ENCODE peak calls at places on chromosomes 1 and 21, in ten cellular contexts. B, A, P, I, Q, N, Y, L, J and Z are unnamed samples.

GRCh38 chr1:3474421-3474820 is 20.0 kb downstream of the ARHGEF16 start:
- DNase-seq in N (no peak), A (no peak), I (no peak), P (no peak), Q (no peak), L (no peak), B (no peak), J (peak), Y (peak), Z (no peak)

GRCh38 chr1:228014235-228014930 is 7.6 kb downstream of the WNT3A start:
- DNase-seq in J (peak), I (no peak), A (no peak), Q (no peak), L (no peak), P (peak), N (no peak), B (no peak), Y (no peak), Z (no peak)

GRCh38 chr1:212179394-212180076 is 105.7 kb upstream of the PPP2R5A start:
- DNase-seq in Q (no peak), Y (no peak), J (no peak), I (peak), B (no peak), P (peak), A (no peak), L (no peak), N (no peak), Z (peak)

GRCh38 chr1:244968431-244968830 is 104.1 kb upstream of the HNRNPU start:
- DNase-seq in Y (no peak), Q (peak), N (peak), P (no peak), B (no peak), I (no peak), A (no peak), J (no peak), L (no peak), Z (no peak)

GRCh38 chr1:159881930-159882839 is 17.8 kb downstream of the CFAP45 start:
- DNase-seq in B (peak), N (no peak), A (peak), L (no peak), J (peak), I (peak), P (peak), Q (peak), Y (peak), Z (peak)

GRCh38 chr1:229027622-229028182 is 243.2 kb upstream of the RAB4A start:
- DNase-seq in N (peak), B (peak), Y (no peak), J (no peak), Q (no peak), A (no peak), P (no peak), I (no peak), L (no peak), Z (no peak)

GRCh38 chr1:147171399-147172167 is 687 bp downstream of the PRKAB2 start:
- DNase-seq in Y (no peak), I (peak), A (no peak), B (peak), P (no peak), Q (no peak), L (no peak), N (no peak), J (no peak), Z (no peak)

GRCh38 chr1:93638307-93638847 is 43.3 kb downstream of the BCAR3 start:
- DNase-seq in P (no peak), N (no peak), L (no peak), B (no peak), J (no peak), I (no peak), Y (no peak), A (peak), Q (no peak), Z (no peak)

GRCh38 chr1:165747632-165748452 is 20.8 kb downstream of the TMCO1 start:
- DNase-seq in L (no peak), J (no peak), A (no peak), Q (no peak), Y (no peak), I (no peak), P (no peak), N (peak), B (peak), Z (no peak)

GRCh38 chr1:228217551-228218344 is 9.9 kb downstream of the OBSCN start:
- DNase-seq in A (peak), Y (no peak), I (no peak), L (no peak), P (no peak), N (peak), Q (no peak), B (no peak), J (no peak), Z (no peak)

GRCh38 chr1:177872563-177872900 is 97.3 kb downstream of the SEC16B start:
- DNase-seq in J (no peak), L (no peak), I (no peak), N (no peak), Q (no peak), B (no peak), Y (no peak), P (no peak), A (no peak), Z (no peak)

GRCh38 chr1:169741666-169742394 is 8.0 kb upstream of the SELE start:
- DNase-seq in P (peak), Y (no peak), L (no peak), J (no peak), A (no peak), N (no peak), Q (no peak), I (no peak), B (no peak), Z (no peak)

GRCh38 chr1:150152182-150152536 is 2.4 kb downstream of the PLEKHO1 start:
- DNase-seq in L (no peak), P (no peak), N (no peak), I (no peak), Q (no peak), Y (no peak), J (no peak), B (no peak), A (no peak), Z (no peak)
- H3K4me3 ChIP-seq in L (peak), P (peak), N (peak), I (no peak), Q (peak), Y (no peak), J (no peak), B (peak), A (peak), Z (no peak)

DNA sequence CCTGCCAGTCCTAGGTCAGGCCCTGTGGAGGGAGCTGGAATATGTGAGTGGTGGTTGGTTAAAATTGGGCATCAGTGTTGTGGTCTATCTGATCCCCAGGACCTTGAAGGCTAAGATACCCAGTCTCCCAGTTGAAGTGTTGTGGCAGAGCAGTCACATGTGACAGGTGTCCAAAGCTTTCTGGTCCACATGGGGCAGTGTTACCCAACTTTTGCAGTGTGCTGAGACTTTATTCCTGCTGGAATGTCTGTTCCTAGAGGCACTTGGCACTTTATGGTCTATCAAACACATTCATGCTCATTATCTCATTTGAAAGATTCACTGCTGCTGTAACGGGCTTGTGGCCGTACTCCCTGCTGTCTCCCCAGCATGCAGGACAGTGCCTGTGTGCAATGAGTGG is 21.0 kb upstream of the LORICRIN start:
- DNase-seq in N (peak), A (no peak), Y (no peak), B (no peak), L (no peak), J (no peak), I (no peak), P (no peak), Q (no peak), Z (no peak)
- TF ChIP-seq CTCF in N (peak), A (no peak), Y (no peak), B (no peak), L (peak), J (no peak), I (no peak), P (no peak), Q (no peak), Z (peak)

GRCh38 chr21:44360174-44360573 is 6.8 kb downstream of the TRPM2 start:
- DNase-seq in J (peak), L (no peak), P (no peak), I (no peak), B (no peak), A (no peak), Q (no peak), N (no peak), Y (no peak), Z (no peak)
- H3K4me3 ChIP-seq in J (no peak), L (no peak), P (no peak), I (no peak), B (no peak), A (no peak), Q (no peak), N (no peak), Y (no peak), Z (no peak)

GRCh38 chr1:111967067-111967690 is 22.3 kb downstream of the KCND3 start:
- DNase-seq in J (peak), P (no peak), N (peak), Q (no peak), I (no peak), B (no peak), Y (no peak), L (no peak), A (no peak), Z (no peak)
- TF ChIP-seq CTCF in J (no peak), P (no peak), N (no peak), Q (no peak), I (no peak), B (no peak), Y (no peak), L (no peak), A (no peak), Z (no peak)

GRCh38 chr1:164664127-164664526 is 105.1 kb downstream of the PBX1 start:
- DNase-seq in A (no peak), Y (no peak), L (no peak), N (no peak), B (no peak), Q (no peak), P (no peak), J (no peak), I (no peak), Z (no peak)

GRCh38 chr1:164662955-164663354 is 104.0 kb downstream of the PBX1 start:
- DNase-seq in A (no peak), B (no peak), J (no peak), L (no peak), N (no peak), P (no peak), Y (no peak), Q (no peak), I (no peak), Z (no peak)

GRCh38 chr1:164662462-164662861 is 103.5 kb downstream of the PBX1 start:
- DNase-seq in L (no peak), N (no peak), A (no peak), Q (no peak), B (no peak), I (no peak), Y (no peak), J (no peak), P (no peak), Z (no peak)

GRCh38 chr1:164660415-164661174 is 101.6 kb downstream of the PBX1 start:
- DNase-seq in N (no peak), A (no peak), P (peak), B (no peak), Y (no peak), Q (no peak), I (no peak), L (no peak), J (no peak), Z (no peak)

DNA sequence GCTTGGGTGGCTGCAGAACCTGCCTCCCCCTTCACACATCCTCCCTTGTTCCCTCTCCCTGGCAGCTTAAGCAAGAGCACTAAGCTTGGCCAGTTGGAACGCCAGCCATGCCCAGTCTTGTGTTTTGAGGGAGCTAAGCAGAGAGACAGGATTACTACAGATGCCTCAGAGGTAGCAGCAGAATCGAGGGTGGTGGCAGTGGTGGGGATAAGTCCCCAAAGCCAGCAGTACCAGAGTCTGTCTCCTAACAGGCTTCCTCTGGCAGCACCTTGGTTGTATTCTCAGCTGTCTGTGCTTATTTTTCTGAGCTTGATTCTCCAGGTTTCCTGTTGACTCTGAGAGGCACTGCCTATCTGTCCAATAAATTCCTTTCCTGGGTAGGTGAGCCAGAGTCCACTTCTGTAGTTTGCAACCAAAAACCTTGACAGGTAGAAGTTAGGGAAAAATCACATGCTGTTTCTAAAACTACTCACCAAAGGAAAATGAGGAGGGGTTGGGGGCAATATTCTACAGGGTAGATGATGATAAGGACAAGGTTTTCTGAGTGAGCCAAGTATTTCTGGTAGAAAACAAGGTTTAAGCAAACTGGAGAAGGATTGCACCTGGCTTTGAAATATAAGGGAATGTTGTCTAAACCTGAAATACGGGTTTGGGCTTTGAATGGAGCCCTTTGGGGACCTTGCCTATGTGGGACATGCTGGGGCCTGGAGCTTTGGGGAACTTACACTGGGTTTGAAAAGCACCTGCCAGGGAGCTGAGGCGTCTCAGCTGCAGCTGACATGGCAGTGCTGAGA is 100.8 kb downstream of the PBX1 start:
- DNase-seq in N (peak), A (no peak), L (no peak), I (no peak), J (no peak), Q (no peak), P (no peak), B (peak), Y (peak), Z (no peak)
- H3K4me3 ChIP-seq in N (no peak), A (no peak), L (peak), I (no peak), J (no peak), Q (no peak), P (no peak), B (no peak), Y (no peak), Z (no peak)

DNA sequence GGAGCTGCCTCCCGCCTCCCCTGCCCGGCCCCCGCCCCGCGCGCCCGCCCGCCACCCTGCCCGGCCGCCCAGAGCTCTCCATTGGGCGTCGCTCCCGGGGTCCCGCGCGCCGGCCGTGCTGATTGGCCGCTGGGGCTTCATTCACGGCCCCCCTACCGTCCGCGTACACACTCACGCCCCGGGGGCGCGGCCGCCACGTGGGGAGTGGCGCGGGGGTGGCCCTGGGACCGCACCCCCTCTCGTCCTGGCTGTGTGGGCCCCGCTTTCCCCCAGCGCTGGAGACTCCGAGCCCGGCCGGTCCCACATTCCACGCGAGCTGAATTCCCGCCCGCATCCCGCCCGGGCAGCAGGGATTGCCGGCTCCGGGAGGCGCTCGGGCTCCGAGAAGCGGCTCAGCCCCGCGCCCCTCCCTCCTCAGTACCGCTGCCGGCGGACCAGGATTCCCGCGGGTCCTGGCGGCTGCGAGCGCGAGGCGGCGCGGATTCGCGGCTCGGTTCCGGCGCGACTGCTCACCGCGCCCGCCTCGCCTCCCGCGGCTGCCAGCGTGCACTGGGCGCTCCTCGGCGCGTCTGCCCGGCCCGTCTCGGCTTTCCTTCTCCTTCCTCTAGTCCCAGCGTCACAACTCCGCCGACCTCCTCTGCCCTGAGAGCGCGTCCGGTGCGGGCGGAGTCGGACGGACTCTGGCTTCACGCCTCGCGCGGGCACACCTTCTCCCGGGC is 450 bp upstream of the POU3F1 start:
- DNase-seq in P (peak), A (peak), Q (peak), L (no peak), N (peak), I (peak), Y (peak), B (peak), J (peak), Z (no peak)
- TF ChIP-seq CTCF in P (no peak), A (peak), Q (no peak), L (no peak), N (no peak), I (no peak), Y (no peak), B (no peak), J (no peak), Z (no peak)

DNA sequence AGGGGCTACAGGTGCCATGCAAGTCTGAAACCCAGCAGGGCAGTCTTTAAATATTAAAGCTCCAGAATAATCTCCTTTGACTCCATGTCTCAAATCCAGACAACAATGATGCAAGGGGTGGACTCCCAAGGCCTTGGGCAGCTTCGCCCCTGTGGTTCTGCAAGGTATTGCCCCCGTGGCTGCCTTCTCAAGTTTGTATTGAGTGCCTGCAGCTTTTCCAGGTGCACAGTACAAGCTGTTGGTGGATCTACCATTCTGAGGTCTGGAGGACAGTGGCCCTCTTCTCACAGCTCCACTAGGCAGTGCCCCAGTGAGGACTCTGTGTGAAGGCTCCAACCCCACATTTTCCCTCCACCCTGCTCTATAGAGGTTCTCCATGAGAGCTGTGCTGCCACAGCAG is 3.7 kb upstream of the MROH9 start:
- DNase-seq in A (no peak), N (no peak), I (no peak), J (peak), P (no peak), Y (no peak), L (no peak), Q (no peak), B (no peak), Z (no peak)
- H3K4me3 ChIP-seq in A (no peak), N (no peak), I (no peak), J (no peak), P (no peak), Y (no peak), L (no peak), Q (no peak), B (no peak), Z (no peak)